ENCODE peak calls at places on chromosomes 5 and 9, in eight cellular contexts. L is lower lobe of right lung; K is effector memory CD8-positive, alpha-beta T cell; N is activated CD8-positive, alpha-beta memory T cell treated with anti-CD3 and anti-CD28 coated beads, Interleukin-2, amount 10 ng/mL, durations not matched to agents 7 days and 5 days; H is Panc1; R is activated B cell treated with CpG ODN at 0.5 μM for 24 hours; D is sciatic nerve; O is activated T-helper 17 cell treated with anti-CD3 and anti-CD28 coated beads, Interleukin-2, amount 50 U/mL, for 72 hours. G is an unnamed sample.

GRCh38 chr5:93675458-93676450 is 65.6 kb downstream of the POU5F2 start:
- ATAC-seq in L (no peak), K (no peak), N (no peak), H (no peak), R (no peak), D (no peak), O (no peak), G (no peak)

GRCh38 chr5:173679909-173680626 is 63.6 kb upstream of the BOD1 start:
- ATAC-seq in L (peak; percentile 58), K (no peak), N (no peak), H (no peak), R (peak; percentile 54), D (no peak), O (no peak), G (no peak)

GRCh38 chr9:106920091-106920490 is 57.1 kb downstream of the ZNF462 start:
- ATAC-seq in L (no peak), K (no peak), N (no peak), H (no peak), R (no peak), D (no peak), O (no peak), G (no peak)

GRCh38 chr9:134964271-134964670 is 46.6 kb upstream of the FCN1 start:
- ATAC-seq in L (no peak), K (no peak), N (no peak), H (no peak), R (no peak), D (no peak), O (no peak), G (no peak)

GRCh38 chr5:173602423-173602822 is 14.0 kb downstream of the BOD1 start:
- ATAC-seq in L (peak; percentile 71), K (no peak), N (no peak), H (no peak), R (no peak), D (peak; percentile 71), O (no peak), G (no peak)

GRCh38 chr5:63008195-63008594 is 429.6 kb downstream of the LRRC70 start:
- ATAC-seq in L (peak; percentile 45), K (no peak), N (no peak), H (no peak), R (no peak), D (no peak), O (no peak), G (no peak)

GRCh38 chr9:134871941-134872340 is 8.7 kb upstream of the FCN2 start:
- ATAC-seq in L (peak; percentile 86), K (no peak), N (no peak), H (no peak), R (no peak), D (peak; percentile 47), O (no peak), G (peak; percentile 81)

GRCh38 chr9:16986441-16987387 is 116.2 kb upstream of the BNC2 start:
- ATAC-seq in L (no peak), K (no peak), N (no peak), H (no peak), R (no peak), D (peak; percentile 62), O (no peak), G (no peak)

GRCh38 chr5:116320486-116320885 is 235.7 kb downstream of the COMMD10 start:
- ATAC-seq in L (no peak), K (no peak), N (no peak), H (no peak), R (no peak), D (no peak), O (no peak), G (no peak)

GRCh38 chr5:10702040-10702629 is 58.9 kb downstream of the DAP start:
- ATAC-seq in L (peak; percentile 33), K (no peak), N (no peak), H (peak; percentile 46), R (no peak), D (peak; percentile 49), O (no peak), G (no peak)

GRCh38 chr9:72533322-72533721 is 11.9 kb downstream of the TMC1 start:
- ATAC-seq in L (no peak), K (no peak), N (no peak), H (peak; percentile 70), R (no peak), D (no peak), O (no peak), G (no peak)

GRCh38 chr5:56607551-56607950 is 207.8 kb upstream of the MAP3K1 start:
- ATAC-seq in L (no peak), K (no peak), N (no peak), H (no peak), R (no peak), D (no peak), O (no peak), G (no peak)

GRCh38 chr9:112041536-112042243 is 133.4 kb downstream of the SUSD1 start:
- ATAC-seq in L (peak; percentile 57), K (no peak), N (no peak), H (peak; percentile 93), R (no peak), D (peak; percentile 13), O (peak; percentile 51), G (peak; percentile 87)

GRCh38 chr5:82396871-82397514 is 118.8 kb upstream of the RPS23 start:
- ATAC-seq in L (peak; percentile 94), K (no peak), N (no peak), H (peak; percentile 60), R (no peak), D (peak; percentile 99), O (no peak), G (peak; percentile 95)

GRCh38 chr5:19608434-19608833 is 379.6 kb downstream of the CDH18 start:
- ATAC-seq in L (no peak), K (no peak), N (no peak), H (no peak), R (no peak), D (no peak), O (no peak), G (no peak)

GRCh38 chr9:91208837-91209236 is 152.9 kb downstream of the AUH start:
- ATAC-seq in L (peak; percentile 44), K (no peak), N (no peak), H (no peak), R (no peak), D (peak; percentile 9), O (no peak), G (no peak)

GRCh38 chr5:142816577-142816976 is 46.4 kb downstream of the ARHGAP26 start:
- ATAC-seq in L (peak; percentile 47), K (peak; percentile 71), N (no peak), H (peak; percentile 26), R (no peak), D (peak; percentile 8), O (peak; percentile 57), G (no peak)

GRCh38 chr5:75108931-75109596 is 56.7 kb upstream of the GCNT4 start:
- ATAC-seq in L (no peak), K (no peak), N (no peak), H (no peak), R (no peak), D (no peak), O (no peak), G (no peak)

GRCh38 chr9:127036437-127036836 is 86.0 kb downstream of the ANGPTL2 start:
- ATAC-seq in L (no peak), K (no peak), N (no peak), H (no peak), R (no peak), D (no peak), O (no peak), G (no peak)

GRCh38 chr5:132501961-132502931 is 11.7 kb upstream of the IRF1 start:
- ATAC-seq in L (no peak), K (no peak), N (no peak), H (no peak), R (no peak), D (no peak), O (no peak), G (no peak)

GRCh38 chr5:65809817-65810531 is 88.0 kb downstream of the NLN start:
- ATAC-seq in L (peak; percentile 38), K (no peak), N (no peak), H (no peak), R (no peak), D (peak; percentile 76), O (no peak), G (peak; percentile 55)

GRCh38 chr9:34493972-34494535 is 28.7 kb downstream of the ENHO start:
- ATAC-seq in L (peak; percentile 72), K (no peak), N (peak; percentile 58), H (no peak), R (no peak), D (peak; percentile 67), O (no peak), G (no peak)

GRCh38 chr5:157971466-157972324 is 112.8 kb upstream of the CLINT1 start:
- ATAC-seq in L (no peak), K (no peak), N (no peak), H (no peak), R (no peak), D (peak; percentile 85), O (no peak), G (no peak)

GRCh38 chr5:67241326-67241725 is 44.7 kb upstream of the CD180 start:
- ATAC-seq in L (no peak), K (no peak), N (no peak), H (no peak), R (no peak), D (no peak), O (no peak), G (no peak)

GRCh38 chr5:181061645-181062044 is 21.6 kb downstream of the BTNL9 start:
- ATAC-seq in L (no peak), K (no peak), N (no peak), H (no peak), R (no peak), D (no peak), O (no peak), G (no peak)

GRCh38 chr5:151670953-151671636 is 15.6 kb downstream of the SPARC start:
- ATAC-seq in L (no peak), K (no peak), N (no peak), H (no peak), R (no peak), D (no peak), O (no peak), G (peak; percentile 37)

GRCh38 chr9:123111427-123111826 is 78.0 kb downstream of the GPR21 start:
- ATAC-seq in L (peak; percentile 46), K (no peak), N (no peak), H (no peak), R (no peak), D (no peak), O (peak; percentile 8), G (no peak)

GRCh38 chr5:39177629-39177959 is 41.8 kb downstream of the FYB1 start:
- ATAC-seq in L (peak; percentile 61), K (peak; percentile 78), N (peak; percentile 49), H (no peak), R (peak; percentile 66), D (no peak), O (no peak), G (no peak)

GRCh38 chr9:34256104-34256503 is 73.0 kb downstream of the KIF24 start:
- ATAC-seq in L (no peak), K (no peak), N (no peak), H (peak; percentile 46), R (peak; percentile 45), D (no peak), O (no peak), G (no peak)

GRCh38 chr9:121598167-121599000 is 53.0 kb upstream of the DAB2IP start:
- ATAC-seq in L (peak; percentile 84), K (no peak), N (no peak), H (no peak), R (no peak), D (peak; percentile 35), O (no peak), G (peak; percentile 80)

GRCh38 chr5:139038618-139039305 is 159.4 kb downstream of the SIL1 start:
- ATAC-seq in L (no peak), K (no peak), N (no peak), H (no peak), R (no peak), D (no peak), O (no peak), G (no peak)

GRCh38 chr5:159362190-159362589 is 31.9 kb upstream of the IL12B start:
- ATAC-seq in L (peak; percentile 76), K (no peak), N (no peak), H (no peak), R (no peak), D (no peak), O (no peak), G (peak; percentile 50)

GRCh38 chr5:149583394-149583793 is 2.1 kb downstream of the ARHGEF37 start:
- ATAC-seq in L (peak; percentile 31), K (no peak), N (no peak), H (no peak), R (no peak), D (peak; percentile 68), O (no peak), G (no peak)

GRCh38 chr5:173829826-173830225 is 58.3 kb upstream of the CPEB4 start:
- ATAC-seq in L (no peak), K (no peak), N (no peak), H (peak; percentile 51), R (peak; percentile 47), D (no peak), O (no peak), G (no peak)

G was measured in gastroesophageal sphincter.